ENCODE peak calls at places on chromosomes 5 and 9, in seven cellular contexts. B, V, J, L, A, X and R are unnamed samples.

GRCh38 chr5:92559743-92560142 is 1021.3 kb downstream of the NR2F1-AS1 start:
- DNase-seq in B (no peak), V (peak; percentile 7), J (no peak), L (no peak), A (no peak), X (no peak), R (no peak)

GRCh38 chr5:66616495-66617222 is 20.5 kb downstream of the MAST4 start:
- DNase-seq in B (no peak), V (no peak), J (no peak), L (no peak), A (no peak), X (no peak), R (no peak)

GRCh38 chr9:135032868-135033460 is 54.5 kb upstream of the OLFM1 start:
- DNase-seq in B (no peak), V (no peak), J (no peak), L (no peak), A (no peak), X (no peak), R (no peak)

GRCh38 chr5:169581580-169582227 is 1.9 kb upstream of the SPDL1 start:
- DNase-seq in B (no peak), V (peak; percentile 61), J (peak; percentile 48), L (peak; percentile 47), A (peak; percentile 4), X (no peak), R (no peak)

GRCh38 chr9:138024131-138024530 is 146.5 kb downstream of the CACNA1B start:
- DNase-seq in B (no peak), V (no peak), J (no peak), L (no peak), A (no peak), X (no peak), R (no peak)

GRCh38 chr9:5449521-5450359 is 602 bp upstream of the CD274 start:
- DNase-seq in B (no peak), V (no peak), J (no peak), L (no peak), A (no peak), X (no peak), R (no peak)

GRCh38 chr9:112194969-112195431 is 19.9 kb upstream of the SUSD1 start:
- DNase-seq in B (no peak), V (no peak), J (no peak), L (no peak), A (no peak), X (no peak), R (no peak)

GRCh38 chr9:137515338-137515724 is 34.9 kb downstream of the PNPLA7 start:
- DNase-seq in B (no peak), V (no peak), J (no peak), L (no peak), A (no peak), X (no peak), R (no peak)

GRCh38 chr5:38467353-38468040 is 88.9 kb downstream of the LIFR start:
- DNase-seq in B (no peak), V (peak; percentile 47), J (no peak), L (peak; percentile 79), A (peak; percentile 46), X (peak; percentile 48), R (peak; percentile 48)

GRCh38 chr9:134500931-134501265 is 140.7 kb upstream of the COL5A1 start:
- DNase-seq in B (no peak), V (no peak), J (no peak), L (no peak), A (no peak), X (no peak), R (no peak)

GRCh38 chr9:136577941-136578619 is 32.2 kb upstream of the NOTCH1 start:
- DNase-seq in B (no peak), V (no peak), J (no peak), L (no peak), A (no peak), X (no peak), R (no peak)

GRCh38 chr5:71905804-71906711 is 187.0 kb downstream of the CARTPT start:
- DNase-seq in B (peak; percentile 57), V (no peak), J (no peak), L (peak; percentile 24), A (no peak), X (no peak), R (no peak)

GRCh38 chr9:97802276-97802675 is 50.8 kb upstream of the FOXE1 start:
- DNase-seq in B (peak; percentile 61), V (peak; percentile 78), J (no peak), L (no peak), A (no peak), X (no peak), R (no peak)

GRCh38 chr5:172806897-172807672 is 27.0 kb upstream of the ERGIC1 start:
- DNase-seq in B (peak; percentile 86), V (peak; percentile 96), J (peak; percentile 78), L (peak; percentile 90), A (no peak), X (peak; percentile 14), R (no peak)

GRCh38 chr5:177610131-177610769 is 10.3 kb downstream of the B4GALT7 start:
- DNase-seq in B (no peak), V (no peak), J (no peak), L (no peak), A (no peak), X (no peak), R (no peak)

GRCh38 chr5:35188041-35188457 is 42.2 kb downstream of the PRLR start:
- DNase-seq in B (peak; percentile 13), V (no peak), J (no peak), L (no peak), A (no peak), X (no peak), R (no peak)

GRCh38 chr9:100437860-100438805 is 11.2 kb downstream of the MSANTD3 start:
- DNase-seq in B (peak; percentile 40), V (peak; percentile 71), J (peak; percentile 54), L (peak; percentile 72), A (no peak), X (peak; percentile 46), R (peak; percentile 64)